ENCODE peak calls at places on chromosomes 7 and 10, in four cellular contexts. D is CD8-positive, alpha-beta T cell; W is stimulated activated CD8-positive, alpha-beta memory T cell treated with anti-CD3 and anti-CD28 coated beads, Interleukin-7, amount 100 ng/mL, for 1 hour; I is ELR. H is an unnamed sample.

GRCh38 chr10:3780056-3780765 is 4.8 kb downstream of the KLF6 start:
- DNase-seq in I (peak; percentile 88), W (no peak), D (no peak), H (no peak)

GRCh38 chr10:4595920-4596319 is 230.1 kb upstream of the AKR1E2 start:
- DNase-seq in I (peak; percentile 5), W (no peak), D (no peak), H (no peak)

GRCh38 chr10:2610946-2611345 is 456.4 kb upstream of the PFKP start:
- DNase-seq in W (no peak), I (no peak), D (no peak), H (no peak)

GRCh38 chr7:130970196-130970595 is 236.2 kb upstream of the KLF14 start:
- DNase-seq in D (no peak), I (no peak), W (no peak), H (no peak)

GRCh38 chr7:155230169-155230593 is 67.5 kb upstream of the INSIG1 start:
- DNase-seq in W (no peak), D (no peak), I (peak; percentile 98), H (no peak)

GRCh38 chr7:18939771-18940576 is 177.5 kb downstream of the TWIST1 start:
- DNase-seq in D (no peak), I (no peak), W (no peak), H (no peak)

GRCh38 chr10:21173964-21174669 is 277.0 kb upstream of the NEBL start:
- DNase-seq in D (no peak), I (peak; percentile 15), W (no peak), H (no peak)

GRCh38 chr10:14653271-14654161 is 121.2 kb downstream of the FAM107B start:
- DNase-seq in W (no peak), D (no peak), I (peak; percentile 82), H (no peak)

GRCh38 chr10:71829171-71829570 is 21.9 kb downstream of the PSAP start:
- DNase-seq in W (no peak), I (no peak), D (no peak), H (no peak)

GRCh38 chr10:35563266-35563891 is 41.8 kb upstream of the GJD4 start:
- DNase-seq in I (peak; percentile 81), W (no peak), D (no peak), H (peak; percentile 25)

GRCh38 chr10:61640876-61641275 is 21.9 kb upstream of the CABCOCO1 start:
- DNase-seq in D (no peak), W (no peak), I (no peak), H (no peak)

GRCh38 chr7:6453737-6454136 is 6.0 kb upstream of the DAGLB start:
- DNase-seq in D (no peak), W (no peak), I (peak; percentile 99), H (no peak)

GRCh38 chr10:132953428-132953827 is 11.1 kb upstream of the CFAP46 start:
- DNase-seq in D (no peak), I (no peak), W (no peak), H (no peak)

GRCh38 chr7:70474639-70475234 is 657.2 kb upstream of the GALNT17 start:
- DNase-seq in D (no peak), I (no peak), W (no peak), H (no peak)

GRCh38 chr7:1948377-1948796 is 278.3 kb downstream of the ELFN1 start:
- DNase-seq in W (no peak), I (no peak), D (no peak), H (no peak)

GRCh38 chr10:122181055-122181732 is 89.9 kb upstream of the BTBD16 start:
- DNase-seq in W (no peak), D (no peak), I (peak; percentile 59), H (no peak)

GRCh38 chr10:99557044-99557443 is 24.3 kb downstream of the NKX2-3 start:
- DNase-seq in D (no peak), W (no peak), I (no peak), H (no peak)

H was measured in activated T-helper 2 cell treated with anti-CD3 and anti-CD28 coated beads, Interferon-gamma antibody, Interleukin-2, Interleukin-4, amounts not matched to agents 10 μg/mL and 5 μg/mL and 100 μg/mL, durations not matched to agents 14 hours and 24 hours and 36 hours.